ENCODE peak calls at places on chromosomes 2 and 18, in nine cellular contexts. J is transverse colon, R is esophagus squamous epithelium, P is mammary epithelial cell, I is neural progenitor cell, B is heart right ventricle, O is Panc1, N is brain microvascular endothelial cell, X is Peyer's patch. C is an unnamed sample. For H3K27me3, the result is how much of the 10 kb centered on the place peaks cover.

GRCh38 chr18:57833441-57834101 is 30.5 kb upstream of the ATP8B1 start:
- DNase-seq in J (no peak), R (no peak), P (no peak), I (peak), B (no peak), O (no peak), N (peak), X (peak), C (no peak)

GRCh38 chr2:170816499-170817246 is at the start of gene GAD1:
- DNase-seq in J (peak), R (no peak), P (peak), I (peak), B (peak), O (no peak), N (peak), X (peak), C (no peak)

GRCh38 chr2:84495539-84496146 is 20.7 kb upstream of the DNAH6 start:
- DNase-seq in J (no peak), R (no peak), P (peak), I (peak), B (no peak), O (peak), N (peak), X (peak), C (peak)

GRCh38 chr18:24138281-24138883 is 480 bp upstream of the CABYR start:
- DNase-seq in J (no peak), R (no peak), P (no peak), I (no peak), B (no peak), O (no peak), N (no peak), X (no peak), C (no peak)

GRCh38 chr2:170396799-170397459 is 219.0 kb downstream of the MYO3B start:
- DNase-seq in J (no peak), R (no peak), P (no peak), I (no peak), B (no peak), O (no peak), N (no peak), X (no peak), C (no peak)

GRCh38 chr2:63078852-63079606 is 28.4 kb downstream of the OTX1 start:
- DNase-seq in J (no peak), R (no peak), P (peak), I (peak), B (no peak), O (peak), N (no peak), X (no peak), C (no peak)

GRCh38 chr2:181683518-181684453 is 3.5 kb upstream of the NEUROD1 start:
- DNase-seq in J (no peak), R (no peak), P (peak), I (peak), B (no peak), O (no peak), N (no peak), X (no peak), C (no peak)

GRCh38 chr2:213806125-213806726 is 522.0 kb downstream of the SPAG16 start:
- DNase-seq in J (no peak), R (no peak), P (peak), I (peak), B (no peak), O (no peak), N (no peak), X (no peak), C (no peak)

GRCh38 chr2:11738589-11739436 is 7.6 kb upstream of the LPIN1 start:
- DNase-seq in J (peak), R (no peak), P (peak), I (peak), B (peak), O (no peak), N (peak), X (peak), C (peak)

GRCh38 chr2:38261569-38262513 is 115.2 kb downstream of the ATL2 start:
- DNase-seq in J (no peak), R (no peak), P (no peak), I (peak), B (no peak), O (no peak), N (no peak), X (no peak), C (no peak)

DNA sequence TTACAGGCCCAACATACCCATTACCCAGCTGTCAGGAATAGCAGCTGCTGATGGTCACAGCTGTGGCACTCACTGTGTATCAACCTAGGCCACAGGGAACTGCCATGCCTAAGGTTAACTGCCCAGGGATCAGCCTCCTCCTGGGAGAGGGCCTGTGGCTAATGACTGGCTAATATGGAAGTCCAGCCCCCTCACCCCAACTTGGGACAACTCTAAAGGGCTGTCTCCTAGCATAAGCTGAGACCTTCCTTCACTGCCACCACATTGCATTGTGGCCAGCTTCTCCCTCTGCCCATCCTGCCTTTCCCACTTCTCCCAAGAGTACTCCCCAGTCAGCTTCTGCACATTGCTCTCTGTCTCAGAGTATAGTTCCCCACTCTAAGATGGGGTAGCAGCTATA is 316.5 kb downstream of the SMAD2 start:
- DNase-seq in J (no peak), R (no peak), P (no peak), I (no peak), B (no peak), O (no peak), N (no peak), X (no peak), C (no peak)
- H3K27me3 ChIP-seq in J (under half), R (under half), P (under half), I (under half), B (under half), O (under half), N (under half), X (under half), C (under half)

DNA sequence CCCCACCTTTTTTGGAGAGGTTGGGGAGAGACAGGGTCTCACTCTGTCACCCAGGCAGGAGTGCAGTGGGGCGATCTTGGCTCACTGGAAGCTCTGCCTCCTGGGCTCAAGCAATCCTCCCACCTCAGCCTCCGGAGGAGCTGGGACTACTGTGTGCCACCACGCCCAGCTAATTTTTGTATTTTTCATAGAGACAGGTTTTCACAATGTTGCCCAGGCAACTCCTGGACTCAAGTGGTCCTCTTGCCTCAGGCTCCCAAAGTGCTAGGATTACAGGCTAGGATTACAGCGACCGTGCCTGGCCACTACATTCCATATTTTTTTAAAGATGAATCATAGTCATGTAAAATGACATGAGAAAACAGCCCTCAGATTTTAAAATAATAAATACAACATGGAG is 32.4 kb downstream of the CWC22 start:
- DNase-seq in J (no peak), R (no peak), P (peak), I (no peak), B (no peak), O (no peak), N (peak), X (no peak), C (no peak)
- TF ChIP-seq CTCF in J (no peak), R (no peak), P (no peak), I (no peak), B (no peak), O (no peak), N (no peak), X (no peak), C (no peak)

DNA sequence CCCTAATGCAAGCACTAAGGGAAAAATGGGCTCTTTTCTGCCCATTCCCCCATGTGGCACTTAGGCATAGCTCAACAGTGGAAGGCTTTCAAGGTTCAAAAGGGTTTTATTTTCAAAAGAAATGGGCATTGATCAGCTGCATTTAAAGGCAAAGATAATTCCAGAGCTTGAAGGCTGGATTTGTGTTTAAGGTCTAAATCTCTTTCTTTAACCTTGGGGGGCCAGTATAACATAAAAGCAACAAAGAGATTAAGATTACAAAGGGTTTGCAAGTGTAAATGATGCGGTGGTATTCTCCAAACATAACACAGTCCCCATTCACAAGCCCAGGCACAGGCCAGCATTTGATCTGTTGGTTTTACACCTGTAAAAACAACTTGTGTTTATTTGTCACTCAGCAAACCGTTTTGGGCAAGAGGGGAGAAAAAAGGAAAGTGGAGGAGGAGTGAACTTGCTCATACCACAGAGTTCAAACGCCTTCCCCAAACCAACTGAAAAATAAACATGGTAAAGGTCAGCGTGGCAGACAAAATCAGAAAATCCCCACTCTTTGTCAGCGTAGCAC is 427.5 kb downstream of the BCL11A start:
- DNase-seq in J (no peak), R (no peak), P (no peak), I (peak), B (no peak), O (no peak), N (no peak), X (no peak), C (no peak)
- H3K27me3 ChIP-seq in J (under half), R (under half), P (under half), I (under half), B (under half), O (under half), N (under half), X (under half), C (under half)

GRCh38 chr2:68196120-68196716 is 38.5 kb downstream of the PNO1 start:
- DNase-seq in J (peak), R (no peak), P (peak), I (peak), B (no peak), O (no peak), N (peak), X (peak), C (no peak)
- TF ChIP-seq CTCF in J (peak), R (peak), P (peak), I (peak), B (peak), O (peak), N (no peak), X (peak), C (peak)

GRCh38 chr2:25032901-25033300 is 9.0 kb upstream of the EFR3B start:
- DNase-seq in J (no peak), R (no peak), P (no peak), I (no peak), B (no peak), O (no peak), N (no peak), X (no peak), C (no peak)

GRCh38 chr2:25036221-25036559 is 5.7 kb upstream of the EFR3B start:
- DNase-seq in J (no peak), R (no peak), P (no peak), I (peak), B (no peak), O (no peak), N (no peak), X (no peak), C (no peak)

GRCh38 chr2:25032094-25032493 is 9.8 kb upstream of the EFR3B start:
- DNase-seq in J (no peak), R (no peak), P (no peak), I (no peak), B (no peak), O (no peak), N (peak), X (no peak), C (no peak)

GRCh38 chr2:25035537-25036220 is 6.2 kb upstream of the EFR3B start:
- DNase-seq in J (no peak), R (no peak), P (no peak), I (no peak), B (no peak), O (no peak), N (no peak), X (no peak), C (no peak)

GRCh38 chr2:25034081-25034480 is 7.8 kb upstream of the EFR3B start:
- DNase-seq in J (no peak), R (no peak), P (no peak), I (no peak), B (no peak), O (no peak), N (no peak), X (no peak), C (no peak)
- H3K27me3 ChIP-seq in J (under half), R (under half), P (under half), I (under half), B (under half), O (under half), N (under half), X (under half), C (under half)

C was measured in BJ.